ENCODE peak calls at places on chromosomes 2 and 18, in eight cellular contexts. O is GM12878, P is A549, I is HepG2, Z is K562, M is SK-N-SH, L is H1, S is HCT116. Q is an unnamed sample.

GRCh38 chr2:212076456-212076855 is 462.1 kb downstream of the ERBB4 start:
- DNase-seq in L (no peak), M (no peak), I (no peak), S (no peak), Z (no peak), O (no peak), P (no peak), Q (no peak)

GRCh38 chr18:36175481-36175880 is 11.8 kb upstream of the MOCOS start:
- DNase-seq in M (no peak), I (no peak), S (no peak), L (no peak), Z (no peak), P (no peak), O (no peak), Q (no peak)

GRCh38 chr2:54575379-54575888 is 119.3 kb downstream of the SPTBN1 start:
- DNase-seq in S (no peak), O (no peak), Z (no peak), I (no peak), L (no peak), P (no peak), M (no peak), Q (no peak)

GRCh38 chr2:219128401-219128800 is 32.2 kb downstream of the NHEJ1 start:
- DNase-seq in M (no peak), O (no peak), Z (peak; percentile 16), L (no peak), S (no peak), P (no peak), I (no peak), Q (no peak)

GRCh38 chr2:240502430-240503121 is 55.2 kb downstream of the ANKMY1 start:
- DNase-seq in Z (no peak), S (no peak), O (no peak), I (no peak), P (no peak), M (peak; percentile 12), L (no peak), Q (no peak)

GRCh38 chr18:34709631-34710429 is at the start of gene DTNA:
- DNase-seq in L (no peak), I (no peak), S (no peak), O (no peak), M (peak; percentile 18), P (no peak), Z (no peak), Q (no peak)

GRCh38 chr2:238527565-238527964 is 100.8 kb downstream of the ASB1 start:
- DNase-seq in L (no peak), Z (no peak), I (no peak), O (no peak), M (no peak), P (no peak), S (no peak), Q (no peak)

GRCh38 chr2:177553176-177553909 is 160.8 kb downstream of the AGPS start:
- DNase-seq in O (no peak), M (no peak), S (no peak), P (no peak), Z (no peak), I (no peak), L (no peak), Q (no peak)

GRCh38 chr2:71358931-71359671 is 27.5 kb downstream of the ZNF638 start:
- DNase-seq in Z (no peak), O (no peak), P (no peak), S (no peak), I (no peak), L (no peak), M (no peak), Q (no peak)

GRCh38 chr2:111678651-111679050 is 205.3 kb downstream of the ANAPC1 start:
- DNase-seq in L (no peak), P (no peak), I (no peak), M (no peak), Z (no peak), O (no peak), S (no peak), Q (no peak)

GRCh38 chr2:32773409-32773808 is 145.6 kb downstream of the TTC27 start:
- DNase-seq in P (no peak), I (no peak), S (no peak), L (no peak), O (no peak), M (no peak), Z (no peak), Q (no peak)

DNA sequence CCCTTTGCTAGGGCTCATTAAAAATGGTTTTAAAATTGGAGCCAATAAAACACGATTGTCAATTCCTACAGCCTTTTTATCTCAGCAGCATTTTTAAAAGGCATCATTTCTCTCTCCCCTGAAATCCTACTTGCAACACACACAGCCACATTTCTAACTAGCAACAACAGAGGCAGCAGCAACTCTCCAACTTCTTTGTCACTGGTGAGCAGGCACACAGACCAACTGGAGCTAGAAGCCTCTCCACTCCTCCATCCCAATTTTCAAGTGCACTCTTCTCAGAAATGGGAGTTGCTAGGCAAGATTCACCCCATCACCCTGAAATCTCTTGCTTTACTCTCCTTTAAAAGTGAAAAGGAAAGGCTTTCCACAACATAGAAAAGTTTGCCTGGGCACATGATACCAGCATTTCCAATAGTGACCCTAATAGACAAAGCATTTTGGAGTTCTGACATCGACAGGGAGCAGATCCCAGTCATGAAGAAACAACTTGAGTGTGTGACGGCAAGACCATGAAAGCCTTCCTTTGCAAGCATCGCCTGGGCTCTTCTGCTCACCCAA is 4.1 kb downstream of the KLHL14 start:
- DNase-seq in O (no peak), S (no peak), I (no peak), P (no peak), L (no peak), Z (no peak), M (no peak), Q (no peak)
- TF ChIP-seq MAX in O (no peak), S (no peak), I (no peak), P (no peak), L (no peak), Z (no peak), M (no peak), Q (no peak)

GRCh38 chr2:105179469-105180372 is 61.8 kb upstream of the GPR45 start:
- DNase-seq in M (peak; percentile 28), S (peak; percentile 89), P (peak; percentile 65), Z (peak; percentile 59), O (no peak), L (no peak), I (peak; percentile 51), Q (peak; percentile 16)
- TF ChIP-seq MAX in M (no peak), S (no peak), P (no peak), Z (no peak), O (no peak), L (no peak), I (no peak), Q (no peak)

GRCh38 chr2:45905643-45905969 is 254.1 kb downstream of the PRKCE start:
- DNase-seq in O (no peak), P (no peak), Z (no peak), M (no peak), I (peak; percentile 26), S (no peak), L (no peak), Q (no peak)
- TF ChIP-seq MAX in O (no peak), P (no peak), Z (no peak), M (no peak), I (no peak), S (no peak), L (no peak), Q (no peak)

GRCh38 chr2:75494137-75494769 is 66.5 kb downstream of the EVA1A start:
- DNase-seq in L (no peak), S (no peak), M (no peak), I (no peak), P (no peak), O (no peak), Z (no peak), Q (no peak)
- TF ChIP-seq MAX in L (no peak), S (no peak), M (no peak), I (no peak), P (no peak), O (no peak), Z (no peak), Q (no peak)